ENCODE peak calls at places on chromosomes 12 and 14, in four cellular contexts. One of them, this sample, is unnamed.

GRCh38 chr14:39367387-39367751 is 64.9 kb downstream of the FBXO33 start:
- DNase-seq in AG09319: no peak
- DNase-seq in GM10248: no peak
- DNase-seq in astrocyte of the spinal cord: no peak
- DNase-seq in this sample: no peak

GRCh38 chr14:71932229-71932951 is at the start of gene RGS6:
- DNase-seq in astrocyte of the spinal cord: no peak
- DNase-seq in AG09319: no peak
- DNase-seq in GM10248: peak
- DNase-seq in this sample: no peak

GRCh38 chr12:116288735-116289134 is 11.2 kb upstream of the MED13L start:
- DNase-seq in astrocyte of the spinal cord: no peak
- DNase-seq in AG09319: no peak
- DNase-seq in GM10248: no peak
- DNase-seq in this sample: no peak

GRCh38 chr14:105492966-105493871 is 2.2 kb downstream of the TEDC1 start:
- DNase-seq in GM10248: no peak
- DNase-seq in AG09319: no peak
- DNase-seq in astrocyte of the spinal cord: no peak
- DNase-seq in this sample: no peak

GRCh38 chr14:104467236-104467635 is 112.3 kb upstream of the C14orf180 start:
- DNase-seq in AG09319: no peak
- DNase-seq in GM10248: no peak
- DNase-seq in astrocyte of the spinal cord: no peak
- DNase-seq in this sample: no peak

GRCh38 chr12:104314242-104314614 is 10.7 kb downstream of the EID3 start:
- DNase-seq in GM10248: no peak
- DNase-seq in AG09319: no peak
- DNase-seq in astrocyte of the spinal cord: no peak
- DNase-seq in this sample: no peak

GRCh38 chr12:50004696-50005095 is 20.6 kb downstream of the RACGAP1 start:
- DNase-seq in AG09319: no peak
- DNase-seq in GM10248: no peak
- DNase-seq in astrocyte of the spinal cord: no peak
- DNase-seq in this sample: no peak

GRCh38 chr12:51392556-51393237 is 1.5 kb upstream of the GALNT6 start:
- DNase-seq in astrocyte of the spinal cord: no peak
- DNase-seq in AG09319: no peak
- DNase-seq in GM10248: peak
- DNase-seq in this sample: no peak

GRCh38 chr14:51283402-51283825 is 43.4 kb downstream of the TMX1 start:
- DNase-seq in AG09319: peak
- DNase-seq in astrocyte of the spinal cord: peak
- DNase-seq in GM10248: peak
- DNase-seq in this sample: peak

GRCh38 chr14:49971156-49972141 is 78.6 kb downstream of the ARF6 start:
- DNase-seq in astrocyte of the spinal cord: no peak
- DNase-seq in GM10248: peak
- DNase-seq in AG09319: no peak
- DNase-seq in this sample: peak

GRCh38 chr12:106956048-106956935 is 585 bp downstream of the TMEM263 start:
- DNase-seq in AG09319: peak
- DNase-seq in astrocyte of the spinal cord: peak
- DNase-seq in GM10248: peak
- DNase-seq in this sample: peak

GRCh38 chr12:85188609-85189008 is 91.4 kb upstream of the ALX1 start:
- DNase-seq in GM10248: no peak
- DNase-seq in astrocyte of the spinal cord: no peak
- DNase-seq in AG09319: no peak
- DNase-seq in this sample: no peak

GRCh38 chr12:31343139-31343538 is 17.2 kb upstream of the SINHCAF start:
- DNase-seq in AG09319: no peak
- DNase-seq in astrocyte of the spinal cord: no peak
- DNase-seq in GM10248: no peak
- DNase-seq in this sample: no peak

GRCh38 chr12:127209318-127209717 is 1057.7 kb upstream of the TMEM132C start:
- DNase-seq in astrocyte of the spinal cord: no peak
- DNase-seq in AG09319: no peak
- DNase-seq in GM10248: no peak
- DNase-seq in this sample: no peak

GRCh38 chr12:66661357-66661756 is 17.5 kb downstream of the GRIP1 start:
- DNase-seq in GM10248: peak
- DNase-seq in astrocyte of the spinal cord: no peak
- DNase-seq in AG09319: no peak
- DNase-seq in this sample: no peak

GRCh38 chr12:42652048-42652447 is 62.5 kb upstream of the PRICKLE1 start:
- DNase-seq in astrocyte of the spinal cord: no peak
- DNase-seq in GM10248: no peak
- DNase-seq in AG09319: no peak
- DNase-seq in this sample: no peak

GRCh38 chr12:117333331-117334000 is 28.0 kb downstream of the NOS1 start:
- DNase-seq in astrocyte of the spinal cord: no peak
- DNase-seq in GM10248: no peak
- DNase-seq in AG09319: no peak
- DNase-seq in this sample: no peak

GRCh38 chr14:95520346-95520745 is 3.9 kb upstream of the SYNE3 start:
- DNase-seq in GM10248: no peak
- DNase-seq in AG09319: no peak
- DNase-seq in astrocyte of the spinal cord: no peak
- DNase-seq in this sample: no peak

GRCh38 chr14:90398315-90398811 is 1.5 kb downstream of the CALM1 start:
- DNase-seq in astrocyte of the spinal cord: peak
- DNase-seq in AG09319: no peak
- DNase-seq in GM10248: peak
- DNase-seq in this sample: no peak

GRCh38 chr12:111519937-111520336 is 79.2 kb downstream of the ATXN2 start:
- DNase-seq in astrocyte of the spinal cord: no peak
- DNase-seq in GM10248: no peak
- DNase-seq in AG09319: no peak
- DNase-seq in this sample: no peak

GRCh38 chr12:12804011-12804410 is 9.1 kb upstream of the DDX47 start:
- DNase-seq in AG09319: no peak
- DNase-seq in GM10248: no peak
- DNase-seq in astrocyte of the spinal cord: peak
- DNase-seq in this sample: no peak

GRCh38 chr12:25623816-25624215 is 70.7 kb upstream of the LMNTD1 start:
- DNase-seq in astrocyte of the spinal cord: no peak
- DNase-seq in GM10248: no peak
- DNase-seq in AG09319: no peak
- DNase-seq in this sample: no peak

GRCh38 chr14:68631691-68632590 is 160.9 kb downstream of the ZFP36L1 start:
- DNase-seq in GM10248: no peak
- DNase-seq in AG09319: no peak
- DNase-seq in astrocyte of the spinal cord: no peak
- DNase-seq in this sample: no peak

DNA sequence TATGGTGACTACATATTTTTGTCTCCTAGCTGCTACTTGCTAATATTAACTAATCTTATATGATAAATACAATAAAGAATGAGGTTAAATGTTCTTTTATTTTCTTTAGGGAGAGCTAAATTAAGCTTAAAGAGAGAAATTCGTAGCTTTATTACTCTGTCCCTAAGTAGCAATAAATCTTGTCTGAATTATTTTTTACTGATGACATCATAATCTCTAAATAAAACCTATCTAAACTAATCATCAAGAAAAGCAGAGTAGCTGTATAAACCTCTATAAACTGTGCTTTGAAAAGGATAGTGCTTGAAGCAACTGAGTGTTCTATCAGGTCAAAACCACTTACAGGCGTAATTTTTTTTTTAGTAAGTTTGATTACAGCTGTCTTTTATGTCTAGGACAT is 42.5 kb downstream of the METTL25 start:
- DNase-seq in AG09319: no peak
- DNase-seq in astrocyte of the spinal cord: no peak
- DNase-seq in GM10248: no peak
- DNase-seq in this sample: no peak
- TF ChIP-seq CTCF in AG09319: no peak
- TF ChIP-seq CTCF in astrocyte of the spinal cord: no peak
- TF ChIP-seq CTCF in GM10248: no peak
- TF ChIP-seq CTCF in this sample: no peak

GRCh38 chr14:65100905-65101541 is 1.3 kb downstream of the MAX start:
- DNase-seq in GM10248: no peak
- DNase-seq in astrocyte of the spinal cord: no peak
- DNase-seq in AG09319: no peak
- DNase-seq in this sample: no peak

GRCh38 chr14:65102441-65103149 is at the start of gene MAX:
- DNase-seq in AG09319: peak
- DNase-seq in GM10248: peak
- DNase-seq in astrocyte of the spinal cord: peak
- DNase-seq in this sample: peak

GRCh38 chr14:65104791-65105190 is 2.5 kb upstream of the MAX start:
- DNase-seq in astrocyte of the spinal cord: no peak
- DNase-seq in AG09319: no peak
- DNase-seq in GM10248: no peak
- DNase-seq in this sample: no peak

GRCh38 chr14:65101631-65102440 is 481 bp downstream of the MAX start:
- DNase-seq in AG09319: no peak
- DNase-seq in GM10248: no peak
- DNase-seq in astrocyte of the spinal cord: no peak
- DNase-seq in this sample: no peak

GRCh38 chr14:65103150-65103760 is 938 bp upstream of the MAX start:
- DNase-seq in GM10248: no peak
- DNase-seq in AG09319: no peak
- DNase-seq in astrocyte of the spinal cord: no peak
- DNase-seq in this sample: no peak
- TF ChIP-seq CTCF in GM10248: peak
- TF ChIP-seq CTCF in AG09319: peak
- TF ChIP-seq CTCF in astrocyte of the spinal cord: peak
- TF ChIP-seq CTCF in this sample: peak

GRCh38 chr12:113505941-113506340 is 34.3 kb upstream of the LHX5 start:
- DNase-seq in AG09319: no peak
- DNase-seq in GM10248: no peak
- DNase-seq in astrocyte of the spinal cord: no peak
- DNase-seq in this sample: no peak
- TF ChIP-seq CTCF in AG09319: no peak
- TF ChIP-seq CTCF in GM10248: no peak
- TF ChIP-seq CTCF in astrocyte of the spinal cord: no peak
- TF ChIP-seq CTCF in this sample: no peak

GRCh38 chr12:121005346-121005815 is 10.9 kb downstream of the C12orf43 start:
- DNase-seq in GM10248: peak
- DNase-seq in AG09319: no peak
- DNase-seq in astrocyte of the spinal cord: peak
- DNase-seq in this sample: no peak

GRCh38 chr12:121001841-121002483 is 14.3 kb downstream of the C12orf43 start:
- DNase-seq in AG09319: no peak
- DNase-seq in astrocyte of the spinal cord: no peak
- DNase-seq in GM10248: no peak
- DNase-seq in this sample: no peak

GRCh38 chr12:121004253-121004815 is 12.0 kb downstream of the C12orf43 start:
- DNase-seq in GM10248: no peak
- DNase-seq in astrocyte of the spinal cord: no peak
- DNase-seq in AG09319: no peak
- DNase-seq in this sample: no peak

GRCh38 chr12:121001060-121001459 is 15.2 kb downstream of the C12orf43 start:
- DNase-seq in GM10248: no peak
- DNase-seq in astrocyte of the spinal cord: no peak
- DNase-seq in AG09319: no peak
- DNase-seq in this sample: no peak

GRCh38 chr12:121003650-121004049 is 12.6 kb downstream of the C12orf43 start:
- DNase-seq in astrocyte of the spinal cord: no peak
- DNase-seq in AG09319: no peak
- DNase-seq in GM10248: no peak
- DNase-seq in this sample: no peak
- TF ChIP-seq CTCF in astrocyte of the spinal cord: no peak
- TF ChIP-seq CTCF in AG09319: no peak
- TF ChIP-seq CTCF in GM10248: no peak
- TF ChIP-seq CTCF in this sample: no peak

DNA sequence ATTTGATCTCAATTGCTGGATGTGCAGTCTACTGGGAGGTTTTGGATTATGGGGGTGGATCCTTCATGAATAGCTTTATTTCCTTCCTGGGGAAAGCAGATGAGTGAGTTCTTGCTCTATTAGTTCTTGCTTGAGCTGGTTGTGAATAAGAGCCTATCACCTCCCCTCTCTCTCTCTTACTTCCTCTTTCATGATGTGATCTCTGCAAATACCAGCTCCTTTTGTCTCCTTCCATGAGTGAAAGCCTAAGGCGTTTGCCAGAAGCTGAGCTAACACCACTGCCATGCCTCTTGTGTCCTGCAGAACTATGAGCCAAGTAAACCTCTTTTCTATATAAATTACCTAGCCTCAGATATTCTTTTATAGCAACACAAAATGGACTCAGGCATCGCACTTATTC is 302.7 kb downstream of the CCER1 start:
- DNase-seq in AG09319: no peak
- DNase-seq in GM10248: no peak
- DNase-seq in astrocyte of the spinal cord: no peak
- DNase-seq in this sample: no peak
- TF ChIP-seq CTCF in AG09319: no peak
- TF ChIP-seq CTCF in GM10248: no peak
- TF ChIP-seq CTCF in astrocyte of the spinal cord: no peak
- TF ChIP-seq CTCF in this sample: no peak

GRCh38 chr12:10366875-10367274 is 23.0 kb downstream of the KLRK1 start:
- DNase-seq in GM10248: no peak
- DNase-seq in AG09319: no peak
- DNase-seq in astrocyte of the spinal cord: peak
- DNase-seq in this sample: no peak
- TF ChIP-seq CTCF in GM10248: no peak
- TF ChIP-seq CTCF in AG09319: peak
- TF ChIP-seq CTCF in astrocyte of the spinal cord: peak
- TF ChIP-seq CTCF in this sample: no peak

GRCh38 chr12:56836800-56837663 is 73.9 kb downstream of the HSD17B6 start:
- DNase-seq in astrocyte of the spinal cord: peak
- DNase-seq in AG09319: no peak
- DNase-seq in GM10248: no peak
- DNase-seq in this sample: peak

GRCh38 chr12:56838602-56839488 is 75.7 kb downstream of the HSD17B6 start:
- DNase-seq in astrocyte of the spinal cord: peak
- DNase-seq in AG09319: no peak
- DNase-seq in GM10248: no peak
- DNase-seq in this sample: no peak

GRCh38 chr12:56836317-56836716 is 73.2 kb downstream of the HSD17B6 start:
- DNase-seq in astrocyte of the spinal cord: peak
- DNase-seq in GM10248: no peak
- DNase-seq in AG09319: no peak
- DNase-seq in this sample: no peak

GRCh38 chr12:56840922-56841321 is 77.8 kb downstream of the HSD17B6 start:
- DNase-seq in astrocyte of the spinal cord: peak
- DNase-seq in AG09319: no peak
- DNase-seq in GM10248: no peak
- DNase-seq in this sample: no peak

GRCh38 chr12:56839489-56840442 is 76.6 kb downstream of the HSD17B6 start:
- DNase-seq in GM10248: peak
- DNase-seq in AG09319: no peak
- DNase-seq in astrocyte of the spinal cord: peak
- DNase-seq in this sample: peak
- TF ChIP-seq CTCF in GM10248: peak
- TF ChIP-seq CTCF in AG09319: peak
- TF ChIP-seq CTCF in astrocyte of the spinal cord: peak
- TF ChIP-seq CTCF in this sample: peak

This sample was measured in GM12864.